ENCODE peak calls at places on chromosomes 7 and 10, in six cellular contexts. M is hepatocyte, V is GM23338, R is HCT116, D is PC-3, K is SK-N-SH. O is an unnamed sample.

GRCh38 chr7:128121731-128122576 is 90.7 kb upstream of the LRRC4 start:
- DNase-seq in M (no peak), V (peak; percentile 50), R (no peak), D (no peak), K (no peak), O (no peak)

GRCh38 chr7:134034652-134035051 is 92.5 kb upstream of the LRGUK start:
- DNase-seq in M (no peak), V (no peak), R (no peak), D (peak; percentile 84), K (no peak), O (no peak)

GRCh38 chr10:76305930-76306612 is 874.6 kb downstream of the LRMDA start:
- DNase-seq in M (no peak), V (no peak), R (no peak), D (no peak), K (no peak), O (no peak)

GRCh38 chr7:7178081-7178480 is 4.3 kb upstream of the C1GALT1 start:
- DNase-seq in M (peak; percentile 28), V (peak; percentile 27), R (no peak), D (peak; percentile 89), K (no peak), O (no peak)

GRCh38 chr10:98748298-98748697 is 301.6 kb upstream of the HPS1 start:
- DNase-seq in M (peak; percentile 53), V (peak; percentile 83), R (peak; percentile 37), D (peak; percentile 42), K (peak; percentile 24), O (peak; percentile 65)

GRCh38 chr7:21497072-21497471 is 45.8 kb upstream of the DNAH11 start:
- DNase-seq in M (no peak), V (peak; percentile 78), R (peak; percentile 16), D (no peak), K (no peak), O (no peak)

GRCh38 chr10:110408203-110408871 is 89.4 kb upstream of the DUSP5 start:
- DNase-seq in M (no peak), V (peak; percentile 40), R (no peak), D (peak; percentile 94), K (no peak), O (no peak)

GRCh38 chr7:23065974-23066373 is 39.6 kb upstream of the KLHL7 start:
- DNase-seq in M (no peak), V (no peak), R (no peak), D (no peak), K (no peak), O (no peak)

GRCh38 chr10:996031-996430 is 7.8 kb downstream of the GTPBP4 start:
- DNase-seq in M (no peak), V (no peak), R (no peak), D (no peak), K (no peak), O (no peak)

GRCh38 chr7:155824195-155824915 is 12.1 kb upstream of the SHH start:
- DNase-seq in M (no peak), V (no peak), R (no peak), D (peak; percentile 85), K (no peak), O (no peak)

GRCh38 chr7:80940539-80941205 is 21.8 kb upstream of the SEMA3C start:
- DNase-seq in M (no peak), V (no peak), R (no peak), D (peak; percentile 88), K (no peak), O (no peak)

GRCh38 chr10:85651507-85651902 is 715.1 kb downstream of the GRID1 start:
- DNase-seq in M (peak; percentile 43), V (no peak), R (no peak), D (no peak), K (peak; percentile 30), O (no peak)

GRCh38 chr10:13189946-13190345 is 28.6 kb downstream of the MCM10 start:
- DNase-seq in M (no peak), V (no peak), R (no peak), D (no peak), K (no peak), O (no peak)

GRCh38 chr7:44081266-44081748 is 1.0 kb downstream of the POLM start:
- DNase-seq in M (no peak), V (no peak), R (no peak), D (no peak), K (no peak), O (no peak)

GRCh38 chr7:44348300-44348699 is 22.9 kb upstream of the CAMK2B start:
- DNase-seq in M (no peak), V (peak; percentile 79), R (peak; percentile 24), D (peak; percentile 50), K (peak; percentile 44), O (peak; percentile 31)

GRCh38 chr10:99605351-99605750 is 14.9 kb downstream of the SLC25A28 start:
- DNase-seq in M (no peak), V (no peak), R (no peak), D (no peak), K (no peak), O (no peak)

GRCh38 chr10:33336606-33337334 is 2.3 kb upstream of the NRP1 start:
- DNase-seq in M (peak; percentile 53), V (peak; percentile 65), R (no peak), D (peak; percentile 87), K (peak; percentile 74), O (peak; percentile 64)

GRCh38 chr10:87694011-87694794 is 34.5 kb downstream of the PAPSS2 start:
- DNase-seq in M (no peak), V (no peak), R (no peak), D (peak; percentile 91), K (no peak), O (no peak)

GRCh38 chr7:119341822-119342221 is 931.2 kb upstream of the KCND2 start:
- DNase-seq in M (peak; percentile 30), V (no peak), R (no peak), D (no peak), K (no peak), O (no peak)

GRCh38 chr10:132484922-132485321 is 52.7 kb upstream of the INPP5A start:
- DNase-seq in M (no peak), V (no peak), R (no peak), D (no peak), K (no peak), O (no peak)

GRCh38 chr10:103545771-103546281 is 52.3 kb downstream of the NEURL1 start:
- DNase-seq in M (peak; percentile 4), V (no peak), R (no peak), D (no peak), K (peak; percentile 1), O (no peak)
- H3K4me2 ChIP-seq in M (no peak overlapping the region), V (no peak overlapping the region), R (peak overlapping the region; percentile 34), D (no peak overlapping the region), K (no peak overlapping the region), O (no peak overlapping the region)

GRCh38 chr10:129424978-129425377 is 42.1 kb upstream of the MGMT start:
- DNase-seq in M (no peak), V (no peak), R (no peak), D (no peak), K (no peak), O (no peak)
- TF ChIP-seq EZH2phosphoT487 in M (no peak), V (no peak), R (no peak), D (no peak), K (no peak), O (no peak)

DNA sequence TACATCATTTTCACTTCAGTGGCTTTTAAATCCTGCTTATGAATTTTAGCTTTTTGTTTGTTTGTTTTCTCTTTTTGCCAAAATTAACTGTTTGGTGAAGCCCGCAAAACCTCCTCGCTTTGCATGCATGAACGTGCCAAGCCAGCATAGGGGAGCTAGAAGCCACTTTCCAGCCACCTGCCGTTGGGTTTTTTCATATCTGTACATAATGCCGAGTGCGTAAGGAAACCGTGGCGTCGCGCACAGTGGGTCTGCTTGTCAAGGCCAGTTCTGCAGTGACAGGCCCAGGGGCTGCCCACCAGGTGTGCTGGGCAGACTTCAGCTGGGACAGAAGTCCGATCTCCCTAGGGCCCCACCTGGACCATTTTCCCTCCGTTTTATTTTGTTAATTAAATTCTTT is 41.1 kb downstream of the WIPI2 start:
- DNase-seq in M (no peak), V (no peak), R (no peak), D (no peak), K (no peak), O (no peak)
- H3K36me3 ChIP-seq in M (no peaks in the 10 kb centered on the region), V (peaks cover 13% of the 10 kb centered on the region), R (peaks cover 21% of the 10 kb centered on the region), D (peaks cover 3% of the 10 kb centered on the region), K (peaks cover 57% of the 10 kb centered on the region), O (no peaks in the 10 kb centered on the region)

DNA sequence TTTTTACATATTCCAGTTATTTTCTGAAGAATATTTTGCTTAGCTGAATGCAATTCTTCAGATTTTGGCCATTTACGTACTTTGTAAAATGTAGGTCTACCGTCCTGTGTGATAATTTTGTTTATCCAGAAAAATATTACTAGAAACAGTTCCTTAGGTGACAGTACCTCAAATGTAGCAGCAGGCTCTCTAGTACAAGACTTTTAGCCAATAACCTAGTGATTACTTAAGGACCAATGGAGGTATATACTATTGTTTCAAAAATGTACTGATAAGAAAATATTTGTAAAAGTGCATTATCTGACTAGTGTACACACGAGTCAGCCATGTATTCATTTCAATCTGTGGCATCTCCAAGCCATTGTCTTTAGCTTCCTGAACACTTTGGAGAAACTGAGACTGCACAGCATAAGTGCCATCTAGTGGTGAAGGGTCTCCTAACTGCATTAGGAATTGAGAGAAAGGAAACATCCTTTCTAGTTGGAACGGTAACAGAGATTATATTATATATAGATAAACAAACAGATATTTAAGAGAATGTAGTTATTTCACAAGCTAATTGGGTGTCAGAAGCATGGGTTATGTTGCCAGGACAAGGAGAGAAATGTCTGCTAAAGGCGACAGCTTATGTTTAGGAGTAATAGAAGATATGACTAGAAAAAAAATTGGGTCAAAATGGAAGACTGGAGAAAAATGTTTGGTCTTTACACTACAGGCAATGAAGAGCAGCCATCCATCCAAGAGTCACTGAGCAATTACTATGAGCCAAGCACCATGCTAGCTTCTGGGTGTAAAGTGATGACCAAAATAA is 23.7 kb downstream of the RTKN2 start:
- DNase-seq in M (peak; percentile 77), V (peak; percentile 70), R (peak; percentile 53), D (peak; percentile 99), K (peak; percentile 30), O (peak; percentile 60)
- H3K4me2 ChIP-seq in M (peak overlapping the region; percentile 40), V (no peak overlapping the region), R (no peak overlapping the region), D (peak overlapping the region; percentile 27), K (no peak overlapping the region), O (no peak overlapping the region)

DNA sequence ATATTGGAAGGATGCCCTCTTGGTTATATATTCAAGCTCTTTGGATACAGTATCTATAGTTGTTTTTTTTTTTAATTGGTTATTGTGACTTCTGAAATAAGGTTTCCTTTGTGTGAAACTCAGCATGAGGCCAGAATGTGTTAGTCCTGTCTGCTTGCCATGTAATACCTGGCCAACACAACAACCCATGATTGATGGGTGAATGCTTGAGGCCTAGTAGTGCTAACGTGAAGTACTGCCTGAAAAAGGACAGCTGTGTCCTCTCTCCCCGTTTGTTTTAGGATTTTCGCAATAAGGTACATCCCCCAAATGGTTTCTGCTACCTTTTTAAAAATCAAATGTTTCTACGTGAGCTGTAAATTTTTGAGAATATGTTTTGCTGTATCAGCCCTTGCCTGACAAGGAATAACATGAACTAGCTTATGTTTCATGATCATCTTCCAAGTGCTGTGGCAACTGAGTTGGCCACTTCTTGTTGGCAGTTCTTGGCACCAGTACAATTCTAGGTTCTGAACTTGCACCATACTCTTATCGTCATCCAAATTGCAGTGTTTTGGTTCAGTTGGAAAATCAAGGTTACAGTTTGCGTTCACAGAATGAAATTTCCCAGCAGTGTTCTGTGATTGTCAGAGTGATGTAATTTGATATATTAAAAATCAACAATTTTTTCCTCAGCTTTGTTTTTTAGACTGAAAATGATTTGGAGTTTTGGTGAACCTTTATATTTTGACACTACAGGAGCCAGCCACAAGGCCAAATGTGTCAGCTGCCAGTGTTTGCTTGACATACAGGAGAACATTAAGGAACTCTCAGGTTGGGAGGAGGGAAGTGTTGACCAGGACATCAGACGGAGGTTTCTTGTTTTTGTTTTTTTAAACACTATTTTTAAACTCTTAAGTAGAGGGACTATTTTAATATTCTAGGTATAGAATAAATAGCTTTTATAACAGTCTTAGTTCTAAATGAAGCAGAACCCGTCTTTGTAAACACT is 13.5 kb upstream of the ASCC1 start:
- DNase-seq in M (no peak), V (no peak), R (no peak), D (no peak), K (no peak), O (no peak)
- TF ChIP-seq EZH2phosphoT487 in M (no peak), V (no peak), R (no peak), D (no peak), K (no peak), O (no peak)

O was measured in neural progenitor cell.